ENCODE peak calls at places on chromosome 16, in six cellular contexts. X is osteoblast, F is tibial artery, S is dorsolateral prefrontal cortex, Z is cardiac muscle cell, C is heart left ventricle. Q is an unnamed sample.
A peak's percentile ranks its signal among the peaks of the same experiment; 100 is the strongest.

GRCh38 chr16:48236286-48236685 is 7.8 kb upstream of the LONP2 start:
- DNase-seq in S (no peak), F (no peak), X (no peak), Z (no peak), C (no peak), Q (no peak)

GRCh38 chr16:27109666-27110523 is 43.2 kb downstream of the C16orf82 start:
- DNase-seq in C (peak; percentile 86), X (peak; percentile 93), S (no peak), F (peak; percentile 76), Z (peak; percentile 78), Q (peak; percentile 96)

GRCh38 chr16:79997257-79997656 is 396.7 kb upstream of the MAF start:
- DNase-seq in X (no peak), C (no peak), S (no peak), Z (peak; percentile 32), F (no peak), Q (no peak)

GRCh38 chr16:57480754-57481230 is 5.5 kb downstream of the DOK4 start:
- DNase-seq in X (peak; percentile 59), S (no peak), C (no peak), Z (no peak), F (peak; percentile 64), Q (no peak)

GRCh38 chr16:23378921-23379320 is 74.1 kb downstream of the COG7 start:
- DNase-seq in C (no peak), S (no peak), F (no peak), Z (no peak), X (no peak), Q (no peak)

GRCh38 chr16:22297114-22297870 is at the start of gene POLR3E:
- DNase-seq in F (peak; percentile 100), C (peak; percentile 99), X (peak; percentile 98), S (peak; percentile 98), Z (peak; percentile 97), Q (peak; percentile 100)

GRCh38 chr16:69476920-69477418 is 52.5 kb downstream of the CYB5B start:
- DNase-seq in C (no peak), F (no peak), S (no peak), X (peak; percentile 88), Z (no peak), Q (no peak)

GRCh38 chr16:84314373-84314772 is 19.7 kb downstream of the WFDC1 start:
- DNase-seq in Z (no peak), F (no peak), X (no peak), S (no peak), C (no peak), Q (no peak)

GRCh38 chr16:90012978-90013745 is 6.1 kb downstream of the DBNDD1 start:
- DNase-seq in S (no peak), C (no peak), Z (no peak), F (no peak), X (peak; percentile 82), Q (no peak)

GRCh38 chr16:31427441-31428276 is 501 bp downstream of the COX6A2 start:
- DNase-seq in F (peak; percentile 62), Z (no peak), S (no peak), X (peak; percentile 94), C (peak; percentile 80), Q (no peak)

GRCh38 chr16:2089676-2090480 is 42.1 kb downstream of the TSC2 start:
- DNase-seq in F (no peak), X (no peak), C (peak; percentile 24), S (no peak), Z (no peak), Q (no peak)

GRCh38 chr16:29198231-29198630 is 208.3 kb downstream of the NPIPB11 start:
- DNase-seq in S (no peak), F (no peak), C (no peak), X (no peak), Z (no peak), Q (no peak)

DNA sequence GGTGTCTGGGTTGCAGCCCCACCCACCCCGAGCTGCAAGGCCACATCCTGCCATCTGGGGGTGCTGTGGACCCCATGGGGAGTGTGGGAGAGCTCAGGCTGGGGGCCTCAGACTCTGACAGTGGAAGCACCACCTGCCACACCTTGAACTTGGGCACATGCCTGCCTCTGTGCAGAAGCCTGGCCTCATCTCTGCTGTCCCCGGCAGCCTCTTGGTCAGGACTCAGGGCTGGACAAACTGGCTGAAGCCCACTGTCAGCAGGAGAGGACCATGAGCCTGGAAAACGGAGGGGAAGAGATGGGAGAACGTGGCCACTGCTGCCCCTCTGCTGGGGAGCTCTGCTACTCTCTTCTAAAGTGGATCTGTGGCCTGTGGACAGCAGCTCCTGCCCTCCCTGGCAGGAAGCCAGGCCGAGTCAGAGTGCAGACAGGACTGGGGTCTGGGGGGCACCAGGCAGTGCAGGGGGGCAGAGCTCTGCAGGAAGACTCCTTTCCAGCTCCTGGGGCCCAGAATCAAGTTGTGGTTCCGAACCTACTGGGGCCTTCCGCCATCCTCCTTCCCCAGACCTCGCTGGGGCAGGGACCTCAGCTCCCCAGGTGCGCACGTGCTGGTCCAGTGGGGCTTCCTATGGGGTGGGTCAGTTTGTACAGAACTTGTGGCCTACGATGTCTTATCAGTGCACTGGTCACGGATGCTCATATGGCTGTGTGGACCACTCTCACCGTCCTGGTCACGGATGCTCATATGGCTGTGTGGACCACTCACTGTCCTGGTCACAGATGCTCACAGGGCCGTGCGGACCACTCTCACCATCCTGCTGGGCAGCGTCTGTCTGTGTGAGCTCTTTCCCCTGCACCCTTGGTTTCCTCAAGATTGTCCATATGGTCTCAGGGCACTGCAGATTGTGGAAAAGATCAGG is 207.7 kb downstream of the LAT start:
- DNase-seq in S (peak; percentile 41), F (peak; percentile 65), Z (no peak), C (peak; percentile 22), X (no peak), Q (no peak)
- TF ChIP-seq CTCF in S (no peak), F (no peak), Z (peak; percentile 13), C (no peak), X (no peak), Q (no peak)

GRCh38 chr16:66580605-66581209 is 1.4 kb downstream of the CMTM2 start:
- DNase-seq in Z (peak; percentile 17), S (no peak), C (no peak), X (peak; percentile 98), F (no peak), Q (no peak)
- TF ChIP-seq CTCF in Z (no peak), S (no peak), C (no peak), X (peak; percentile 53), F (no peak), Q (no peak)

GRCh38 chr16:52555572-52555971 is 8.6 kb upstream of the TOX3 start:
- DNase-seq in F (no peak), C (no peak), X (no peak), Z (no peak), S (no peak), Q (no peak)
- TF ChIP-seq CTCF in F (no peak), C (no peak), X (no peak), Z (no peak), S (no peak), Q (no peak)

GRCh38 chr16:88628512-88628974 is 9.8 kb upstream of the IL17C start:
- DNase-seq in Z (peak; percentile 38), C (peak; percentile 86), X (no peak), F (no peak), S (no peak), Q (peak; percentile 45)
- TF ChIP-seq CTCF in Z (peak; percentile 37), C (peak; percentile 50), X (peak; percentile 31), F (no peak), S (no peak), Q (peak; percentile 44)